ENCODE peak calls at places on chromosomes 16 and 17, in nine cellular contexts. P, H, F, S, E, A, R, Z and L are unnamed samples.

GRCh38 chr17:34242553-34242952 is 12.5 kb upstream of the CCL2 start:
- DNase-seq in Z (no peak), R (no peak), E (no peak), F (no peak), S (no peak), A (no peak), P (no peak), H (no peak), L (no peak)

GRCh38 chr16:29148867-29149272 is 164.0 kb downstream of the LAT start:
- DNase-seq in Z (peak), S (peak), P (peak), E (no peak), F (peak), H (no peak), A (no peak), R (peak), L (no peak)

GRCh38 chr16:85136705-85137322 is 24.5 kb upstream of the CIBAR2 start:
- DNase-seq in S (peak), E (no peak), P (no peak), H (peak), A (no peak), R (peak), Z (no peak), F (no peak), L (no peak)

GRCh38 chr17:61485067-61485775 is 33.0 kb downstream of the TBX4 start:
- DNase-seq in S (no peak), H (no peak), F (no peak), A (no peak), R (no peak), E (no peak), P (no peak), Z (no peak), L (no peak)

GRCh38 chr16:84303023-84303422 is 8.3 kb downstream of the WFDC1 start:
- DNase-seq in S (no peak), Z (no peak), R (peak), F (no peak), E (no peak), P (no peak), H (no peak), A (no peak), L (no peak)

GRCh38 chr17:82007228-82007494 is 15.5 kb downstream of the CENPX start:
- DNase-seq in E (no peak), H (no peak), S (no peak), A (no peak), R (no peak), F (no peak), Z (no peak), P (no peak), L (no peak)

GRCh38 chr17:47078801-47079200 is 99.7 kb upstream of the RPRML start:
- DNase-seq in A (no peak), R (no peak), S (no peak), Z (no peak), H (no peak), P (no peak), F (peak), E (no peak), L (no peak)

GRCh38 chr16:78538919-78539318 is 439.5 kb downstream of the WWOX start:
- DNase-seq in F (no peak), P (no peak), R (no peak), H (no peak), Z (no peak), S (no peak), A (peak), E (no peak), L (no peak)

GRCh38 chr17:15301845-15302244 is 36.7 kb upstream of the PMP22 start:
- DNase-seq in H (no peak), P (no peak), A (no peak), E (no peak), R (no peak), Z (no peak), F (no peak), S (no peak), L (no peak)

GRCh38 chr16:77807-78443 is at the start of gene MPG:
- DNase-seq in F (peak), P (peak), H (peak), S (peak), Z (peak), E (no peak), A (peak), R (peak), L (no peak)

GRCh38 chr16:53207810-53208752 is 153.3 kb downstream of the CHD9 start:
- DNase-seq in A (peak), H (peak), R (peak), F (peak), S (peak), Z (no peak), E (peak), P (peak), L (peak)

GRCh38 chr16:46785076-46785845 is 37.1 kb upstream of the MYLK3 start:
- DNase-seq in P (no peak), F (no peak), S (no peak), A (no peak), E (no peak), R (no peak), Z (no peak), H (peak), L (no peak)

GRCh38 chr16:24022797-24023196 is 187.0 kb downstream of the PRKCB start:
- DNase-seq in S (no peak), R (no peak), A (no peak), Z (no peak), P (no peak), F (no peak), H (no peak), E (no peak), L (no peak)

GRCh38 chr17:82242977-82243647 is 14.3 kb downstream of the SLC16A3 start:
- DNase-seq in R (peak), Z (peak), F (no peak), P (no peak), E (peak), H (no peak), A (peak), S (peak), L (no peak)

GRCh38 chr17:37650419-37651003 is 7.3 kb upstream of the DDX52 start:
- DNase-seq in S (no peak), Z (no peak), F (no peak), E (no peak), R (peak), P (no peak), A (peak), H (peak), L (no peak)

GRCh38 chr17:66652840-66653507 is 181.9 kb upstream of the CACNG5 start:
- DNase-seq in S (no peak), A (peak), E (no peak), R (no peak), F (peak), H (no peak), Z (no peak), P (no peak), L (peak)

GRCh38 chr17:4715071-4715749 is 4.8 kb downstream of the ARRB2 start:
- DNase-seq in A (no peak), Z (peak), H (no peak), P (peak), E (no peak), R (no peak), F (peak), S (no peak), L (no peak)

GRCh38 chr17:83200231-83200699 is 120.9 kb downstream of the METRNL start:
- DNase-seq in F (peak), H (no peak), S (peak), P (no peak), R (peak), Z (peak), E (no peak), A (no peak), L (no peak)

GRCh38 chr17:76726766-76727718 is at the start of gene METTL23:
- DNase-seq in S (peak), Z (peak), P (peak), R (peak), F (peak), H (peak), A (peak), E (no peak), L (no peak)

GRCh38 chr16:72311426-72311825 is 139.5 kb upstream of the PMFBP1 start:
- DNase-seq in P (no peak), S (no peak), A (no peak), E (no peak), R (no peak), H (no peak), F (no peak), Z (no peak), L (no peak)

GRCh38 chr17:16037636-16038035 is 38.0 kb downstream of the TTC19 start:
- DNase-seq in F (no peak), H (no peak), P (no peak), A (peak), S (no peak), Z (no peak), R (no peak), E (peak), L (no peak)

GRCh38 chr16:23324727-23325126 is 22.6 kb downstream of the SCNN1B start:
- DNase-seq in Z (peak), P (no peak), F (no peak), H (no peak), A (no peak), S (no peak), E (no peak), R (peak), L (no peak)

GRCh38 chr17:75785016-75785769 is 587 bp downstream of the UNK start:
- DNase-seq in Z (peak), H (peak), P (peak), E (peak), S (peak), F (peak), A (peak), R (peak), L (no peak)

GRCh38 chr17:32266389-32267269 is 997 bp downstream of the RHBDL3 start:
- DNase-seq in H (peak), F (no peak), A (no peak), R (no peak), P (no peak), E (no peak), S (peak), Z (no peak), L (no peak)

GRCh38 chr17:76924345-76925332 is 56.4 kb downstream of the MGAT5B start:
- DNase-seq in A (no peak), Z (no peak), E (no peak), S (no peak), F (no peak), P (no peak), R (no peak), H (no peak), L (no peak)

GRCh38 chr17:58319181-58320162 is 9.1 kb downstream of the TSPOAP1 start:
- DNase-seq in Z (no peak), S (peak), F (no peak), H (no peak), P (no peak), E (no peak), A (no peak), R (no peak), L (no peak)

GRCh38 chr16:88389621-88390160 is 6.9 kb downstream of the ZNF469 start:
- DNase-seq in P (no peak), A (no peak), Z (no peak), R (no peak), S (no peak), E (no peak), F (no peak), H (no peak), L (no peak)

DNA sequence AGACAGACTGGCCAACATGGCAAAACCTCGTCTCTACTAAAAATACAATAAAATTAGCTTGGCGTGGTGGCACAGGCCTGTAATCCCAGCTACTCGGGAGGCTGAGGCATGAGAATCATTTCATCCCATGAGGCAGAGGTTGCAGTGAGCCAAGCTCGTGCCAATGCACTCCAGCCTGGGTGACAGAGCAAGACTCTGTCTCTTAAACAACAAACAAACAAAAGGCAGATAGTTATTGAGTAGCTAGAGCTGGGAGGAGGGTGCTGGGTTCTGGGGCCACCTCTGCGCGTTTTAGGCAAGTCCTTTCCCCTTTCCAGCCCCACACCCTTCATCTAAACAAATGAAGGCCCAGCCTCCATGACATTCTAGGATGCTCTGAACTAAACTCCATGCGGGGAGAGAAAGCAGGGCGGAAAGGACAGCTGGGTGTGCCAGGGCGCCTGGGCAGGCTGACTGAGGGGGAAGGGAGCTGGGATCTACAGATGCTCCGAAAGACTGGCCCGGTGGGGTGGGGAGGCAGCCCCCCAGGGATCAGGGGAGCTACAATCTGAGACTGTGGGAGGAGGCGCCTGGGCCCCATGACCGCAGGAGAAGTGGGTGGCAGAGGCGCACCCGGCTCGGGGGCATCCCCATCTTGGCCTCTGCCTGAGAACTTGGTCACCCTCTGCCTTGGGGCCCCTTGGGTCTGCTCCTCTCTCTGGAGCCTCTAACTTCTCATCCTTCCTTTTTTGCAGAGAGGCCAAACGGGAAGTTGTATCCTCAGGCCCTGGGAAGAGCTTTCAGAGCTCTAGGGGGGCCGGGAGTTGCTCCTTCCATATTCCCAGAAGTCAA is 904 bp downstream of the ITGAL start:
- DNase-seq in H (no peak), E (no peak), F (no peak), P (no peak), S (no peak), R (peak), A (no peak), Z (peak), L (no peak)
- H3K4me3 ChIP-seq in H (no peak), E (no peak), F (peak), P (no peak), S (no peak), R (peak), A (no peak), Z (no peak), L (no peak)

DNA sequence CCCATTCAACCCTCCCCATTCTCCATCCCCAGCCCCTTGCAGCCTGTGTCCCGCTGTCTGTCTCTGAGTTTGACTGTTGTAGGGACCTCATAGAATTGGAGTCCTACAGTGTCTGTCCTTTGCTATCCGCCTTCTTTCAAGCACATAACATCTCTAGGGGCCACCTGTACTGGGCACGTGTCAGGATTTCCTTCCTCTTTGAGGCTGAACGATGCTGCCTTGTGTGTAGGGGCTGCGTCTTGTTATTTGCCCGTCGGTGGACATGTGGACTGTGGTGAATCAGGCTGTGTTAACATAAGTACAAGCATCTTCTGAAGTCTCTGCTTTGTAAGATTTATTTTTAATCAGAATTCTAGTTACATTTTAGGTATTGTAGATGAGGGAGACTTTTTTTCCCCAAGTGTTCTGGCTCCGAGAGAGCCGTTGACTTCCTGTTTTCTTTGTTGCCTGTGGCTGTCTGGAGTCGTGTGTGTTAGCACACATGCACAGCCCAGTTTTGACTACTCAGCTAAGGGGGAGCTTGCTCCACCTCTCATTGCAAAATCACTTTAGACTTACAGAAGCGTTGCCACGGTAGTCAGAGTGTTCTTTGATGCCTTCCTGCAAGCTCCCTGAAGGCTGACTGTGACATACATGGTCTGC is 26.1 kb downstream of the SPG7 start:
- DNase-seq in E (no peak), F (peak), H (no peak), S (no peak), Z (no peak), A (peak), P (no peak), R (peak), L (peak)
- H3K4me3 ChIP-seq in E (no peak), F (peak), H (no peak), S (no peak), Z (no peak), A (no peak), P (no peak), R (no peak), L (no peak)

GRCh38 chr16:31714899-31715504 is 158.6 kb upstream of the ZNF267 start:
- DNase-seq in E (no peak), R (no peak), Z (no peak), A (peak), F (no peak), H (no peak), S (no peak), P (no peak), L (no peak)
- H3K4me3 ChIP-seq in E (no peak), R (no peak), Z (no peak), A (no peak), F (peak), H (peak), S (no peak), P (no peak), L (no peak)

GRCh38 chr16:3189869-3190268 is 1.9 kb downstream of the OR1F1 start:
- DNase-seq in A (no peak), H (no peak), E (no peak), P (no peak), R (no peak), F (no peak), Z (no peak), S (no peak), L (no peak)
- H3K4me3 ChIP-seq in A (peak), H (peak), E (peak), P (no peak), R (no peak), F (peak), Z (no peak), S (no peak), L (peak)

DNA sequence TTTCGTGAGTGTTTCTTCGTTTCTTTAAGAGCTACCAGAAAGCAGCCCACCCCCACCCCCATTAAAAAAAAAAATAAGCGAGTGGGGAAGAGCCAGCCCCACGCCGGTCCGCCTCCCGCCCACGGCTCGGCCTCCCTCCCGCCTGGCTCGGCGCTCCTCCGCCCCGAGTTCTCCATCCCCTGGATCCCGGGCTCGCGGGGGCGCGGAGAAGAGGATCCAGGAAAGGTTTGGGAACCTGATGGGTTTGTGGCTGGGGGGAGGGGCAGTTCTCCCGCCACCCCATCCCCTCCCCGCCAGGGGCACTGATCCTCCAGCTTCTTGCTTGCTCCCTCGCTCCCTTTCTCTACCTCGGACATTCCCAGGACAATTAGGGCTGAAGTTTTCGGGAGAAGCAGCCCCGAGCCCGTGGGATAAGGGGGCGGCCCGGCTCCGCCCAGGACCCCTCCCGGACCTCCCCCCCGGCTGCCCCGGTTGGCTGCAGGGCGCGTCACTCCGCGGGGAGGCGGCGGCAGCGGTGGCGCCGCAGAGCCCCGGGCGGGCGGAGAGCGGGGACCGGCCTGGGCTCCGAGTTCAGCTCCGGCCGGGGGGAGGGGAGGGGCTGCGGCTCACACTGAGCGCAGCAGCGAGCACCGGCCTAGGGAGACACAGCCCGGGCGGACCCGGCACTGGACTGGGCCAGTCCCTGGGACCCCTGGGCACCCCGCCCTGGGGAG is 1.0 kb upstream of the SALL1 start:
- DNase-seq in S (peak), H (peak), P (no peak), Z (no peak), R (peak), E (peak), F (no peak), A (no peak), L (peak)
- H3K4me3 ChIP-seq in S (peak), H (peak), P (no peak), Z (no peak), R (peak), E (peak), F (no peak), A (no peak), L (peak)

GRCh38 chr16:11138769-11139623 is 117.0 kb downstream of the SOCS1 start:
- DNase-seq in F (no peak), E (no peak), R (no peak), Z (no peak), P (no peak), A (peak), H (no peak), S (no peak), L (peak)
- H3K4me3 ChIP-seq in F (no peak), E (no peak), R (no peak), Z (no peak), P (no peak), A (no peak), H (no peak), S (no peak), L (no peak)

GRCh38 chr17:40323317-40323716 is 14.3 kb downstream of the RARA start:
- DNase-seq in A (no peak), Z (peak), E (no peak), S (no peak), P (no peak), F (no peak), R (no peak), H (no peak), L (no peak)

GRCh38 chr17:40325156-40326013 is 16.4 kb downstream of the RARA start:
- DNase-seq in S (peak), Z (peak), E (no peak), A (no peak), P (no peak), F (peak), H (no peak), R (no peak), L (no peak)

GRCh38 chr17:40322417-40323315 is 13.7 kb downstream of the RARA start:
- DNase-seq in F (peak), S (peak), R (peak), Z (peak), A (no peak), P (peak), H (peak), E (no peak), L (no peak)

GRCh38 chr17:40321502-40322416 is 12.8 kb downstream of the RARA start:
- DNase-seq in S (peak), R (peak), H (no peak), P (no peak), Z (peak), E (no peak), A (no peak), F (no peak), L (no peak)

GRCh38 chr17:40323731-40324650 is 15.0 kb downstream of the RARA start:
- DNase-seq in E (no peak), H (no peak), A (no peak), R (peak), S (peak), P (peak), Z (peak), F (peak), L (no peak)
- H3K4me3 ChIP-seq in E (no peak), H (no peak), A (no peak), R (no peak), S (no peak), P (no peak), Z (no peak), F (peak), L (no peak)

DNA sequence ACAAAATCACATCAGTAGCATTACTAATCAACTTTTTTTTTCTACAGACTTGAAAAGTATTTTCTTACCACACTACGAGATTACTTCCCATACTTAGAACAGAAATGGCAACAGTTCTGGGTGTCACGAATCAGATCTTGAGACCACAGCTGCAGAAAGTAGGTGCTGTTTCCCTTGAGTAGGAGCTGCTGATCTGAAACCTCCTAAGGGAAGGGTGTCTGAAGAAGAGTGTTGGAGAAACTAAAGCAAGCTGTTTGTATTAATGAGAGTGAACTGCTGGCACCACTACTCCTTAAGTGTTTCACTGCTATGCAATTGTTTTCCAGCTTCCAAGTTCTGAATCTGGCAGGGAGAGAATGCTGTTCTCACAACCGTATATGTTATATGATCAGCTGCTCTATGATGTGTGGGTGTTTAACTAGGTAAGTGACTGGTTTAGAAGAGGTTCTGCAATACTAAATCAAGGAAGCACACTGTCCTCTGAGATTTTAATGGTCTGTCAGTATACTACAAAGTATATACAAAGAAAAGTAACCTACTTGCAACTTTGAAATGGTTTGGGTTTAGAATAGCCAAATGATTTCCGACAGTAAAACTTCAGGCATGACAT is 3.3 kb downstream of the ZNF652 start:
- DNase-seq in R (no peak), P (no peak), E (no peak), F (peak), S (no peak), Z (no peak), A (no peak), H (no peak), L (no peak)
- H3K4me3 ChIP-seq in R (no peak), P (no peak), E (no peak), F (peak), S (no peak), Z (no peak), A (no peak), H (no peak), L (no peak)

GRCh38 chr17:50128441-50129302 is 1.3 kb downstream of the SAMD14 start:
- DNase-seq in R (no peak), E (no peak), S (no peak), Z (no peak), H (peak), F (no peak), P (no peak), A (no peak), L (no peak)
- H3K4me3 ChIP-seq in R (peak), E (peak), S (peak), Z (no peak), H (peak), F (no peak), P (no peak), A (no peak), L (peak)